ENCODE peak calls at places on chromosomes 7 and 10, in five cellular contexts. H is ascending aorta, G is cardiac fibroblast, D is HCT116, Z is tibial nerve. I is an unnamed sample.

GRCh38 chr10:124448696-124449169 is 1.1 kb downstream of the NKX1-2 start:
- DNase-seq in Z (no peak), D (no peak), G (no peak), H (no peak), I (no peak)

GRCh38 chr7:4774804-4775280 is 581 bp upstream of the AP5Z1 start:
- DNase-seq in Z (peak), G (peak), D (peak), H (no peak), I (peak)

GRCh38 chr7:93920496-93921189 is 892 bp upstream of the GNG11 start:
- DNase-seq in G (peak), D (no peak), Z (no peak), H (no peak), I (peak)

GRCh38 chr10:34808789-34809745 is 6.0 kb downstream of the PARD3 start:
- DNase-seq in G (peak), D (no peak), H (no peak), Z (peak), I (peak)

GRCh38 chr7:73952266-73952665 is 75.7 kb upstream of the ELN start:
- DNase-seq in H (no peak), D (no peak), G (no peak), Z (no peak), I (no peak)

GRCh38 chr10:506451-507354 is 182.8 kb downstream of the DIP2C start:
- DNase-seq in Z (no peak), D (no peak), H (peak), G (no peak), I (no peak)

GRCh38 chr7:74178632-74179031 is 4.5 kb downstream of the EIF4H start:
- DNase-seq in D (no peak), Z (no peak), G (peak), H (no peak), I (peak)

GRCh38 chr10:44046605-44047004 is 338.3 kb downstream of the CXCL12 start:
- DNase-seq in Z (no peak), H (no peak), G (no peak), D (no peak), I (no peak)

GRCh38 chr7:90681336-90682019 is 85.4 kb downstream of the CDK14 start:
- DNase-seq in D (no peak), H (no peak), Z (no peak), G (peak), I (peak)

GRCh38 chr10:74223755-74224530 is 72.9 kb downstream of the ADK start:
- DNase-seq in H (no peak), D (peak), G (peak), Z (no peak), I (peak)

GRCh38 chr7:73870041-73870492 is 9.1 kb downstream of the TMEM270 start:
- DNase-seq in G (no peak), D (no peak), Z (no peak), H (peak), I (no peak)

GRCh38 chr7:70855373-70855772 is 276.6 kb upstream of the GALNT17 start:
- DNase-seq in D (no peak), Z (no peak), G (no peak), H (no peak), I (no peak)

DNA sequence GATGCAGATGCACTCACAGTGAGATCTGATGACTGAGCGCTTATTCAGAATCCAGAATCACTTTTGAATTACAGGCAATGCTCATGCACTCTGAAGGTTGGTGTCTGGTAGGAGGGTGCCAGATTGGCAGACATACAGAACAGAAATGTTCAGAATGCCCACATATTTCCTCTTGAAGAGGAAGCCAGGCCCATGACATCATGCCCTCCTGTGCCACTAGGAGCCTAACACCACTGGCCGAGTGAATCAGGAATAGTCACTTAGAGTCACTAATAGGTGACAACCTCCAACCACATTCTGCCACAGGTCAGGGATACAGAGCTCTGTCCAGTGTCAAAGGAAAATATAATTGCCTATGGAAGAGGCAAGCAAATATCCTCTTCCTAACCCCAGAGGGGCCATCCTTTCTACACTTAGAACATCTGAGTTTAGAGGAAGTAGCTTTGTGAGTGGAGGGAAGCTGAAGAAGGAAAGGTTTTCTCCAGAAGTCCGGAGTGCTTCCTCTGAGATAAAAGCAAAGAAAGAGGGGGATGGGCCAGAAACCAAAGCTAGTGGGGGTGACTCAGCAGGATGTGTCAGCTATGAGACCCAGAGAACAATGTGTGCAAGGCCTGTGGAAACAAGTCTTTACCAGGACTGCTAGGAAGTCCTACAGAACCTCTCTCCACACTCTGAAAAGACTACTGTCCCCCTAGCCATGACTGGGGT is 838.8 kb downstream of the GRID1 start:
- DNase-seq in D (no peak), H (no peak), G (no peak), Z (no peak), I (no peak)
- TF ChIP-seq CTCF in D (no peak), H (no peak), G (no peak), Z (no peak), I (no peak)

GRCh38 chr10:17580853-17581252 is 36.3 kb downstream of the HACD1 start:
- DNase-seq in H (no peak), Z (no peak), G (no peak), D (no peak), I (peak)

GRCh38 chr10:17586741-17587720 is 30.1 kb downstream of the HACD1 start:
- DNase-seq in Z (no peak), H (no peak), G (peak), D (no peak), I (no peak)

GRCh38 chr10:17582015-17582414 is 35.2 kb downstream of the HACD1 start:
- DNase-seq in Z (no peak), D (no peak), H (no peak), G (no peak), I (no peak)

GRCh38 chr10:17588420-17588819 is 28.8 kb downstream of the HACD1 start:
- DNase-seq in G (no peak), H (no peak), D (no peak), Z (no peak), I (no peak)

GRCh38 chr10:17585001-17585400 is 32.2 kb downstream of the HACD1 start:
- DNase-seq in Z (no peak), H (no peak), G (no peak), D (no peak), I (no peak)
- H3K4me3 ChIP-seq in Z (no peak), H (no peak), G (no peak), D (no peak), I (no peak)

DNA sequence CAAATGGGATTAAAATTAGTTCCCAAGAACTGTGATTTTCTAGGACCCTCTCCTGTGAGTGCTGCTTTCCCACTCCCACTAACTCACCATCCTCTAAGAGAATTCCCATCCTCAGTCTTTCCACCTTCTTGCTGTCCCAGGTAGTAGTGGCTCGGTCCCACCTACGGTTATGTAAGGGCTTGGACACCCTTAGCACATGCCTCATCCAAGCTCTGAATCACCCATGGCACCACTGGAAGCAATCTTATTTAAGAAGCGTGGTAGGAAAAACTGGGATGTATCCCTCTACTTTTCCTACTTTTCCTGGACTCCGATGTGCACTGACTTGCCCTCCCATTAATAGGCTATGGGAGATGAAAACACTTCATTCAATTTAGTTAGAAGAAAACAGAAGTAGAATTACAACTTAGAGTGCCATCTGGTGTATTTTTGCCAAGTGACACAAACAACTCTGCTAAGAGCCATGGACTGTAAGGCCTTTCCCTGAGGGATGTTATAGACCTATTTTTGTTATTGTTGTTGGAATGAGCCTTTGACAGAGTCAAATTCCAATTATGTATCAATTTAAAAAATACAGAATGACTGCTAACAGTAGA is 13.7 kb upstream of the ANKRD22 start:
- DNase-seq in G (peak), D (no peak), Z (no peak), H (no peak), I (no peak)
- TF ChIP-seq CTCF in G (no peak), D (peak), Z (no peak), H (no peak), I (peak)

GRCh38 chr7:24574365-24574764 is 1.1 kb downstream of the PALS2 start:
- DNase-seq in H (no peak), Z (no peak), D (no peak), G (peak), I (no peak)

GRCh38 chr7:24573554-24574338 is 494 bp downstream of the PALS2 start:
- DNase-seq in G (peak), Z (peak), H (peak), D (no peak), I (peak)

GRCh38 chr7:24572421-24573007 is 738 bp upstream of the PALS2 start:
- DNase-seq in D (no peak), Z (peak), G (peak), H (peak), I (peak)

GRCh38 chr7:24572014-24572413 is 1.2 kb upstream of the PALS2 start:
- DNase-seq in H (no peak), D (no peak), G (no peak), Z (no peak), I (no peak)

DNA sequence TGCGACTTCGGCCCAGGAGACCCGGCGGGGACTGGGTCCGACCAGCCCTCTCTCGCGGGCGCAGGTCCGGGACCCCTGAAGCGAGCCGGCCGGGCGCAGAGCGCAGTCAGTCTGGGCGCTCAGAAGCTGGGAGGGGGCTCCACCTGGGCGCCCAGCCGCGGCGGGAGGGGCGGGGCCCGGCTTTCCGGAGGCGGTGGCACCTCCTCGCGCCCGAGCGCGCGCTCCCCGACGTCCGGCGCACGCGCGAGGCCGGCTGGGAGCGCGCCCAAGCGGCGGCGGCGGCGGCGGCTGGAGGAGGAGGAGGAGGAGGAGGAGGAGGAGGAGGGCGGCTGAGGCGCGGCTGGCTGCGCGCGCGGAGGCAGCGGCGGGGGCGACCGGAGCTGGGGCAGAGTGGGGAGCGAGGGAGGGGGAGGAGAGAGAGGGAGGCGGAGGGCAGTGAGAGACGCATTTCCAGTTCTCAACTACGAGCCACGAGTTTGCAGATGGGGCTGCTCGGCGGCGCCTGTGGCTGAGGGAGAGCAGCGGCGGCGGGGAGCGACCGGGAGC is at the start of gene PALS2:
- DNase-seq in G (peak), D (peak), Z (peak), H (peak), I (peak)
- H3K4me3 ChIP-seq in G (peak), D (peak), Z (peak), H (peak), I (peak)

GRCh38 chr7:99539213-99539811 is 12.6 kb downstream of the FAM200A start:
- DNase-seq in D (no peak), Z (no peak), G (no peak), H (no peak), I (peak)
- TF ChIP-seq CTCF in D (no peak), Z (no peak), G (no peak), H (no peak), I (no peak)

GRCh38 chr10:113129117-113129516 is 179.1 kb downstream of the TCF7L2 start:
- DNase-seq in G (no peak), H (no peak), Z (no peak), D (no peak), I (no peak)

GRCh38 chr10:113127285-113128283 is 177.5 kb downstream of the TCF7L2 start:
- DNase-seq in D (no peak), Z (no peak), G (peak), H (no peak), I (peak)

GRCh38 chr10:113122947-113123346 is 172.9 kb downstream of the TCF7L2 start:
- DNase-seq in H (no peak), Z (no peak), G (no peak), D (no peak), I (no peak)

GRCh38 chr10:113128450-113129105 is 178.5 kb downstream of the TCF7L2 start:
- DNase-seq in Z (no peak), G (peak), D (no peak), H (no peak), I (peak)

DNA sequence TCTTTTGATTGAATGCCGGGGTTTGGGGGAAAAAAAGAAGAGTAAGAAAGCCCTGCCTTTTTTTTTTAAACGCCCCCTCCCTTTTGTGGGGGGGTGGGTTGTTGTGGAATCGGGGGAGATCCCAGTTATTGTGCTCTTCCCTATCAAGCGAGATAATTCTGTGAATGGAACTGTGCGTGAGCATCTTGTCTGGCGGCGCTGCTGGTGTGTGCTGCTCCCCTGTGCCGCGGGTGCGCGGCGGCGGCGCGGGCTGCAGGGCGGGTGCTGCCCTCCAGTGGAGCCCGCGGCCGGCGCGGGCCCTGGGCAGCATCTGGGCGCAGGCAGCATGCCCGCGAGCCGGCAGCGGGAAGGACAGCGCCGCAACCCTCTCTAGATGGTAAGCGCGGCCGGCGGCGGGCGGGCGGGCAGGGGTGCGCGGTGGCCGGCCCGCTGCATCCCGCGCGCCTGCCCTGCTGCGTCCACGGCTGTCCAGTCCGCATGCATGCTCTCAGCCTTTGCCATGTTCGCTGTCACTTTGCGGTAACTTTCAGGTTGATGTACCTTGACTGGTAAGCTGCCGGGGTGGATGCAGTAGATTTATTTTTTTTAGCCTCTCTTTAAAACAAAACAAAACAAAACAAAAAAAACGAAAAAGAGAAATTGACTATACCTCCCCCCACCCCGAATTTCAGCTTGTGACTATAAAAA is 176.6 kb downstream of the TCF7L2 start:
- DNase-seq in G (peak), Z (peak), D (no peak), H (peak), I (peak)
- H3K4me3 ChIP-seq in G (peak), Z (peak), D (no peak), H (peak), I (peak)

DNA sequence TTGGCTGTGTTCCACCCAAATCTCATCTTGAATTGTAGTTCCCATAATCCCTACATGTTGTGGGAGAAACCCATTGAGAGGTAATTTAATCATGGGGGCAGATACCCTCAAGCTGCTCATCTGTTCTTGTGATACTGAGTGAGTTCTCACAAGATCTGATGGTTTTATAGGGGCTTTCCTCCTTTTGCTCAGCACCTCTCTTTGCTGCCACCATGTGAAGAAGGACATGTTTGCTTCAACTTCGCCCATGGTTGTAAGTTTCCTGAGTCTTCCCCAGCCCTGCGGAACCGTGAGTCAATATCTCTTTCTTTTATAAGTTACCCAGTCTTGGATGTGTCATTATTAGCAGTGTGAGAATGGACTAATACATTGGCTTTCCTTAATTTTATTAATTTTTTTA is 527.8 kb downstream of the MDFIC start:
- DNase-seq in Z (no peak), D (no peak), H (no peak), G (no peak), I (no peak)
- TF ChIP-seq CTCF in Z (no peak), D (no peak), H (no peak), G (no peak), I (no peak)

DNA sequence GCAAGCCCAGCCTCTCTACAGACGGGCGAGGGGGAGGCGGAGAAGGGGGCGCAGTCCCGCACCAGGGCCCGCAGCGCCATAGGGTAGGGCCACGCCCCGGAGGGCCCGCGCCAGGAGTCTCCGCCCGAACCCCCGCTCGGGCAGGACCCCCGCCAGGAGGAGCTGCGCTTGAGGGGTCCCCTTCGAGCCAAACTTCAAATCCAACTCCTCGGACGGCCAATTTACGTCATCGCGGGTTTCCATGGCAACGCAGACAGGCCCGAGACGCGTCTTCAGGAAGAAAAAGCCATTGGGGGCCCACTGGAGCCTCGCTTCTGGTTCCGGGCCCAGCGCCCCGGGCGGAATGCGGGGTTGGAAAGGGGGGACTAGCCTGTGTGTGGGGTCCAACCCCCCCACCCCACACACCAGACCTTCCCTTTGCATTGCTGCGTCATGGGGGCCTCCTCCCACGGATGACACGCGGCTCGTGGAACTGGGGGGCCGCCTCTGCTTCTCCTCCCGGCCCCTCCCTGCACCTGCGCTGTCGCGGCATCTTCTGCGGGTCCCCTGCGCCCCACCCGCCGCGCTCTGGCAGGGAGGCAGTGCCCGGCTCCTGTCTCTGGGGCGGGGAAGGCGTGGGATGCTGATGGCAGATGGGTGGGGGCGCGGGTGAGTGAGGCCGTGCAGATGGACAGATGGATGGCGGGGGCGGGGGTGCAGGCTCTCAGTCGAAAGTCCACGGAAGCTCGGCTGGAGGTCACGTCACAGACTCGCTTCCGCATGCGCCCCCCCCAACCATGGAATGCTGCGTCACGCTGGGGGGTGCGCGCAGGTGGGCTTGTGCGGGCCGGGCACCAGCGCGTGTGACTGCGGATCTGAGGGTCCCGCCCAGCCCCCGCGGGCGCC is 1.2 kb downstream of the CALY start:
- DNase-seq in D (no peak), H (no peak), Z (peak), G (peak), I (peak)
- H3K4me3 ChIP-seq in D (no peak), H (peak), Z (peak), G (peak), I (peak)